ENCODE peak calls at places on chromosomes 1 and 21, in four cellular contexts. Q is neural progenitor cell, R is pancreas, Z is cardiac muscle cell. J is an unnamed sample.

GRCh38 chr1:184191181-184191601 is 139.7 kb downstream of the TSEN15 start:
- DNase-seq in Q (peak), R (no peak), Z (peak), J (peak)

GRCh38 chr1:181134543-181135461 is 46.3 kb downstream of the IER5 start:
- DNase-seq in Q (no peak), R (peak), Z (peak), J (peak)

GRCh38 chr1:186865861-186866260 is 37.1 kb downstream of the PLA2G4A start:
- DNase-seq in Q (no peak), R (no peak), Z (no peak), J (peak)

GRCh38 chr1:20538227-20538626 is 14.1 kb upstream of the FAM43B start:
- DNase-seq in Q (no peak), R (no peak), Z (no peak), J (no peak)

GRCh38 chr1:58290685-58291372 is 255.7 kb downstream of the OMA1 start:
- DNase-seq in Q (peak), R (no peak), Z (peak), J (peak)

GRCh38 chr1:222097646-222098045 is 355.8 kb upstream of the DUSP10 start:
- DNase-seq in Q (no peak), R (no peak), Z (no peak), J (no peak)

GRCh38 chr1:110421159-110421777 is 13.8 kb upstream of the LAMTOR5 start:
- DNase-seq in Q (no peak), R (no peak), Z (peak), J (no peak)

GRCh38 chr21:45383615-45384201 is 21.3 kb upstream of the COL18A1 start:
- DNase-seq in Q (no peak), R (peak), Z (no peak), J (no peak)

GRCh38 chr1:203408485-203409229 is 57.7 kb upstream of the FMOD start:
- DNase-seq in Q (no peak), R (no peak), Z (peak), J (no peak)

GRCh38 chr1:21773585-21773984 is 9.4 kb downstream of the USP48 start:
- DNase-seq in Q (no peak), R (no peak), Z (no peak), J (no peak)

GRCh38 chr1:202160377-202160940 is at the start of gene PTPN7:
- DNase-seq in Q (no peak), R (no peak), Z (no peak), J (peak)

GRCh38 chr1:116002781-116003455 is 26.6 kb downstream of the SLC22A15 start:
- DNase-seq in Q (no peak), R (peak), Z (no peak), J (no peak)

GRCh38 chr1:112735752-112736151 is 20.6 kb upstream of the PPM1J start:
- DNase-seq in Q (no peak), R (no peak), Z (peak), J (no peak)

GRCh38 chr1:44060830-44061267 is 29.6 kb upstream of the SLC6A9 start:
- DNase-seq in Q (no peak), R (no peak), Z (no peak), J (no peak)

GRCh38 chr1:160767417-160768294 is 28.3 kb upstream of the LY9 start:
- DNase-seq in Q (no peak), R (no peak), Z (no peak), J (no peak)

GRCh38 chr1:62356257-62356835 is 37.1 kb upstream of the KANK4 start:
- DNase-seq in Q (no peak), R (no peak), Z (peak), J (peak)

GRCh38 chr21:42067531-42068255 is 3.4 kb upstream of the UMODL1 start:
- DNase-seq in Q (no peak), R (no peak), Z (no peak), J (no peak)

GRCh38 chr1:248029770-248030169 is at the start of gene OR2L2:
- DNase-seq in Q (no peak), R (no peak), Z (no peak), J (no peak)

GRCh38 chr1:24051206-24051945 is 60.6 kb downstream of the MYOM3 start:
- DNase-seq in Q (no peak), R (no peak), Z (peak), J (peak)

GRCh38 chr1:43549921-43550597 is 19.4 kb downstream of the PTPRF start:
- DNase-seq in Q (peak), R (peak), Z (peak), J (no peak)

GRCh38 chr1:9503001-9503675 is 36.1 kb upstream of the SLC25A33 start:
- DNase-seq in Q (no peak), R (peak), Z (no peak), J (no peak)

GRCh38 chr1:65147424-65148177 is 402 bp upstream of the AK4 start:
- DNase-seq in Q (peak), R (peak), Z (peak), J (peak)

GRCh38 chr21:37763298-37763697 is 153.0 kb downstream of the KCNJ6 start:
- DNase-seq in Q (no peak), R (no peak), Z (no peak), J (no peak)

GRCh38 chr1:217272385-217272784 is 358.5 kb downstream of the GPATCH2 start:
- DNase-seq in Q (no peak), R (no peak), Z (peak), J (no peak)

GRCh38 chr1:90458023-90458422 is 259.1 kb downstream of the BARHL2 start:
- DNase-seq in Q (peak), R (no peak), Z (no peak), J (no peak)

GRCh38 chr21:29521872-29522271 is 223.2 kb downstream of the BACH1 start:
- DNase-seq in Q (peak), R (no peak), Z (no peak), J (no peak)

GRCh38 chr1:177820213-177820612 is 149.6 kb downstream of the SEC16B start:
- DNase-seq in Q (no peak), R (no peak), Z (no peak), J (no peak)

GRCh38 chr1:164777518-164777917 is 218.5 kb downstream of the PBX1 start:
- DNase-seq in Q (no peak), R (no peak), Z (no peak), J (no peak)

GRCh38 chr1:206705744-206706297 is 21.1 kb downstream of the MAPKAPK2 start:
- DNase-seq in Q (no peak), R (no peak), Z (peak), J (no peak)

GRCh38 chr21:16194851-16195251 is 465.1 kb downstream of the USP25 start:
- DNase-seq in Q (peak), R (no peak), Z (peak), J (no peak)

GRCh38 chr1:232978091-232978634 is 27.8 kb downstream of the NTPCR start:
- DNase-seq in Q (no peak), R (no peak), Z (peak), J (peak)

GRCh38 chr1:212241445-212242287 is 43.5 kb upstream of the PPP2R5A start:
- DNase-seq in Q (no peak), R (no peak), Z (no peak), J (no peak)

GRCh38 chr1:212244441-212244840 is 40.8 kb upstream of the PPP2R5A start:
- DNase-seq in Q (no peak), R (no peak), Z (no peak), J (no peak)

GRCh38 chr1:212238552-212238951 is 46.7 kb upstream of the PPP2R5A start:
- DNase-seq in Q (peak), R (peak), Z (no peak), J (no peak)

GRCh38 chr1:212242985-212243308 is 42.3 kb upstream of the PPP2R5A start:
- DNase-seq in Q (no peak), R (no peak), Z (no peak), J (no peak)

GRCh38 chr1:212242288-212242984 is 42.8 kb upstream of the PPP2R5A start:
- DNase-seq in Q (no peak), R (no peak), Z (no peak), J (no peak)
- H3K27ac ChIP-seq in Q (no peak), R (peak), Z (no peak), J (no peak)

GRCh38 chr21:43723648-43724047 is 4.7 kb downstream of the PDXK start:
- DNase-seq in Q (no peak), R (peak), Z (no peak), J (no peak)

GRCh38 chr21:43720539-43721224 is 1.8 kb downstream of the PDXK start:
- DNase-seq in Q (no peak), R (no peak), Z (no peak), J (no peak)

GRCh38 chr21:43721225-43721605 is 2.3 kb downstream of the PDXK start:
- DNase-seq in Q (no peak), R (no peak), Z (no peak), J (no peak)

GRCh38 chr21:43719748-43720538 is 1.0 kb downstream of the PDXK start:
- DNase-seq in Q (peak), R (peak), Z (no peak), J (no peak)

DNA sequence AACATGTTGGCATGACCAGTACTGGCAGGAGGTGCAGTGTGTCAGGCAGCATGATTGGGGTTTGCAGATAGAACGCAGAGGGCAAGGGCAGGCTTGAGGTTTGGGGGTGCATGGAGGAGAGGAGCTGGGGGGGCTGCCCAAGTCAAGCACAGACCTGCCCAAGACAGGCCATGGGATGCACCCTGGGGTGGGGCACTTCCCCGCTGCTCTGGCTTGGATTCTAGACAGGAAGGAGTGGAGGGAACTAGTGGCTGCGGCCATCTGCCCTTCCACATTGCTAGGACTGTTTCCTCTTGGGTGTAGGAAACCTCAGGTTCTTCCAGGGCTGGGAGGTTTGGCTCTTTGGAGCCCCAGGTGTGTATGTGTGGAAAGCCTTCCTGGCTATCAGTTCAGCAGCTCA is 3.0 kb downstream of the PDXK start:
- DNase-seq in Q (no peak), R (no peak), Z (no peak), J (no peak)
- H3K27ac ChIP-seq in Q (no peak), R (no peak), Z (no peak), J (no peak)

DNA sequence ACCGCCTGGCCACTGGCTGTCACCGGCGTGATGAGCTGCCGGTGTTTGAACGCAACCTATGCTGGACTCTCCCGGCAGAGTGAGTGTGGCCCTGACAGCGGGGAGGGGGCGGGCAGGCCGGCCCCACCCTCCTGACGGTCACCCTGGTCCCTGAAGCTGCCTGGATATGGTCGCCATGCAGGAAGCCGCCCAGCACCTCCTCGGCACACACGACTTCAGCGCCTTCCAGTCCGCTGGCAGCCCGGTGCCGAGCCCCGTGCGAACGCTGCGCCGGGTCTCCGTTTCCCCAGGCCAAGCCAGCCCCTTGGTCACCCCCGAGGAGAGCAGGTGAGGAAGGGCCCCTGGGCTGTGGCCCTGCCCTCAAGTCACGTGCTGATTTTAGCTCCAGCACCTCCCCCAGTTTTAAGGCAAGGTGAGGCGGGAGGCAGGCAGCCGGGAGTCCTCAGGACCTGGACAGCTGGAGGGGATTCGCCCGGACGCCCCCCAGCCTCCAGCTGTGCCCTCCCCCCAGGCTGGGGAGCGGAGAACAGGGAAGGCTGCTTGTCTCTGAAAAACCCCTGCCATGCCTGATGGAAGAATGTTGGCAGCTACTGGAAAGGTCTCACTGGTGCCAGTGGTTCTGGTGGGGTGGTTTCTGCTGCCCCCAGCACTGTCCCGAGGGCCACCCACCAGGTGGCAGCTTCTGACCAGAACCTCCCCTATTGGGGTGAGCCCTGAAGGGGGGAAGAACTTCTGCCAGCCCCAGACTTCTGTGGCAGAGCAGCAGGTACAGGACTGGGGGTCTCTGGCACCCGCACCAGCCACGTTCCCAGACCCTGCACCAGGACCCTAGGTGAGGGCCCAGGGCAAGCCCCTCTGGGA is 1.4 kb downstream of the PUSL1 start:
- DNase-seq in Q (no peak), R (no peak), Z (no peak), J (no peak)
- H3K27ac ChIP-seq in Q (no peak), R (no peak), Z (no peak), J (peak)

DNA sequence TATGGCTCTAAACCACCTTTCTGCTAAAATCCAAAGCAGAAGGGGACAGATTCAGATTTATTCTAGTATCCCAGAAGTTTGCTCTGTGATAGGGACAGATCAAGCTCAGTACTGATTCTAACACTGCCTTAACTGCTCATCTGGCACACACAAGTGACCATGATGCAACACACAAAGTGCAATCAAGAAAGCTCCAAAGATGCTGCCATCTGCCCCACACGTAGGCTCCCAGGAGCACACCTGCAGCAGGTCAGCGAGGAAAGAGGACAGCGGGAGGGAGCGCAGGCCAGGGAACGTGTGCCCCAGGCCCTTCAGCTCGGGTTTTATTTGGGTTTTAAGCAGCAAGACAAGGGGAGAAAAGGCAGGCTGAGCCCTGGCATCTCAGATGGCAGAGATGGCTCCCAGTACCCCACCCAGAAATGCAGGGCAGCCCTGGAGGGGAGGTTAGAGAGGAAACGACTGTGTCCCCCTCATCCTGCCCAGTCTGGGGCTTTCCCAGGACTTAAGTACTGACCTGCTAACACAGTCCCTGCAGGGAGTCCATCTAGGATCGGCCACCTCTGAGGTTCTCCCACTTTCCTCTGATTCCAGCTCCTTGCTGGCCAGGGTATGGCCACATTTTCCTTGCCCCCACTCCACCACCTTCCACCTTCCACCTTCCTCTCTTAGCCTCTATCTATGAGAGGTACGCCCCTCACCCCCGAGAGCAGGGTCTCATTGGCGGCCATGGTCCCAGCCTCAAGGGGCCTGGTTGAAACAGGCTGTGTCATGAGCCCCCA is 1.2 kb downstream of the TRIM11 start:
- DNase-seq in Q (peak), R (no peak), Z (no peak), J (no peak)
- H3K27ac ChIP-seq in Q (no peak), R (no peak), Z (peak), J (peak)

GRCh38 chr21:33114276-33114675 is 44.3 kb downstream of the OLIG1 start:
- DNase-seq in Q (no peak), R (no peak), Z (no peak), J (no peak)

GRCh38 chr21:33112670-33113596 is 43.0 kb downstream of the OLIG1 start:
- DNase-seq in Q (peak), R (no peak), Z (no peak), J (no peak)

GRCh38 chr21:33111577-33111976 is 41.6 kb downstream of the OLIG1 start:
- DNase-seq in Q (no peak), R (no peak), Z (no peak), J (no peak)

GRCh38 chr21:33110340-33110715 is 40.4 kb downstream of the OLIG1 start:
- DNase-seq in Q (no peak), R (no peak), Z (no peak), J (no peak)

DNA sequence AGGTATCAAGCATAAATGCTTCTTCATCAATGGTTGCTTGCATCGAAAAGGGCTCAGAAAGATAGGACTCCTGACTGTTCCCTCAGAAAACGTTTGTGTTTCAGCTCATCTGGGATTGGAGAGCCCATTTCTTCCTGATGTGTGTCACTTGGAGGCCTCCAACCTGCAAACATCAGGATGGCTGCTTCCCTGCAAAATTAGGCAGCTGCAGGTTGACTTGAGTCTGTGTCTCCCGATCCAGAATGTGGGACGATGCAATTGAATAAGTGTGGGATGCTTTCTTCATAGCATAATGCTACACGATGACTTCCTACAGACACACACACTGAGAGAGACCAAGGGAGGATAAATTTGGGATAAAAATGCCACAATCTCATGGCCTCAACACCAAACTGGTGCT is 42.2 kb downstream of the OLIG1 start:
- DNase-seq in Q (no peak), R (no peak), Z (no peak), J (no peak)
- H3K27ac ChIP-seq in Q (no peak), R (no peak), Z (no peak), J (no peak)

GRCh38 chr1:27584453-27584852 is 19.5 kb downstream of the AHDC1 start:
- DNase-seq in Q (no peak), R (no peak), Z (no peak), J (no peak)
- H3K27ac ChIP-seq in Q (no peak), R (no peak), Z (peak), J (no peak)

GRCh38 chr1:15826810-15827507 is 19.5 kb upstream of the UQCRHL start:
- DNase-seq in Q (no peak), R (no peak), Z (no peak), J (no peak)

GRCh38 chr1:15833069-15833679 is 14.3 kb upstream of the SPEN start:
- DNase-seq in Q (no peak), R (peak), Z (no peak), J (peak)

GRCh38 chr1:15834406-15835204 is 12.9 kb upstream of the SPEN start:
- DNase-seq in Q (peak), R (peak), Z (peak), J (peak)

GRCh38 chr1:15833842-15834405 is 13.6 kb upstream of the SPEN start:
- DNase-seq in Q (no peak), R (no peak), Z (no peak), J (no peak)

GRCh38 chr1:15830284-15830657 is 17.2 kb upstream of the SPEN start:
- DNase-seq in Q (peak), R (no peak), Z (no peak), J (no peak)
- H3K27ac ChIP-seq in Q (no peak), R (no peak), Z (no peak), J (no peak)